ENCODE peak calls at places on chromosomes 4 and X, in eight cellular contexts. K, S, R, H, F, N, J and D are unnamed samples.
A peak's percentile ranks its signal among the peaks of the same experiment; 100 is the strongest.

GRCh38 chr4:94451669-94452475 is at the start of gene PDLIM5:
- DNase-seq in N (peak; percentile 86), F (peak; percentile 84), H (peak; percentile 90), S (peak; percentile 88), R (peak; percentile 95), K (peak; percentile 97), J (peak; percentile 89), D (peak; percentile 79)

GRCh38 chr4:36222702-36223101 is 21.6 kb downstream of the ARAP2 start:
- DNase-seq in R (no peak), S (peak; percentile 12), F (no peak), K (no peak), H (no peak), J (no peak), N (no peak), D (no peak)

GRCh38 chrX:18664947-18665346 is 7.0 kb downstream of the RS1 start:
- DNase-seq in K (no peak), J (no peak), F (no peak), S (no peak), R (no peak), N (no peak), H (no peak), D (no peak)

GRCh38 chrX:819684-820083 is 189.1 kb downstream of the SHOX start:
- DNase-seq in J (no peak), H (no peak), N (no peak), F (no peak), R (no peak), K (no peak), S (no peak), D (no peak)

GRCh38 chrX:117752745-117753144 is 363.9 kb downstream of the KLHL13 start:
- DNase-seq in K (no peak), S (no peak), H (no peak), R (no peak), N (no peak), J (no peak), F (no peak), D (no peak)

GRCh38 chrX:40831750-40832149 is 96.4 kb upstream of the MED14 start:
- DNase-seq in R (no peak), F (no peak), K (no peak), N (no peak), J (no peak), S (no peak), H (no peak), D (no peak)

GRCh38 chr4:111228396-111228795 is 605.5 kb upstream of the PITX2 start:
- DNase-seq in F (peak; percentile 9), S (no peak), R (no peak), H (no peak), J (no peak), K (no peak), N (no peak), D (no peak)

GRCh38 chrX:102651242-102651967 is at the start of gene GPRASP1:
- DNase-seq in R (peak; percentile 83), F (peak; percentile 27), J (no peak), K (peak; percentile 18), S (peak; percentile 9), H (peak; percentile 38), N (peak; percentile 4), D (no peak)

GRCh38 chr4:7155611-7156071 is 36.7 kb upstream of the SORCS2 start:
- DNase-seq in R (peak; percentile 17), N (no peak), F (no peak), J (no peak), S (no peak), K (no peak), H (no peak), D (no peak)

GRCh38 chr4:187608001-187608421 is 387.6 kb upstream of the ZFP42 start:
- DNase-seq in R (no peak), N (no peak), F (peak; percentile 93), J (no peak), S (no peak), K (no peak), H (no peak), D (peak; percentile 70)

GRCh38 chr4:122783301-122784215 is 43.1 kb upstream of the FGF2 start:
- DNase-seq in H (peak; percentile 55), J (no peak), F (peak; percentile 87), S (peak; percentile 96), R (peak; percentile 72), N (no peak), K (no peak), D (peak; percentile 76)